ENCODE peak calls at places on chromosome 7, in five cellular contexts. B, V, D, S and O are unnamed samples.

GRCh38 chr7:25849361-25850184 is 302.4 kb upstream of the NFE2L3 start:
- DNase-seq in S (peak), B (no peak), V (no peak), D (no peak), O (no peak)

GRCh38 chr7:36512607-36513006 is 122.9 kb downstream of the ANLN start:
- DNase-seq in S (no peak), D (no peak), B (no peak), V (no peak), O (no peak)

GRCh38 chr7:103702982-103703381 is 257.0 kb upstream of the SLC26A5 start:
- DNase-seq in B (no peak), D (no peak), S (no peak), V (no peak), O (no peak)

GRCh38 chr7:139560199-139560598 is 36.7 kb downstream of the CLEC2L start:
- DNase-seq in B (no peak), V (no peak), D (no peak), S (no peak), O (no peak)

GRCh38 chr7:96657347-96658010 is 52.2 kb downstream of the SEM1 start:
- DNase-seq in B (no peak), V (no peak), S (no peak), D (no peak), O (no peak)

GRCh38 chr7:151157645-151158329 is 9.7 kb downstream of the GBX1 start:
- DNase-seq in D (no peak), S (no peak), V (no peak), B (no peak), O (no peak)

GRCh38 chr7:36937754-36938551 is 213.7 kb upstream of the AOAH start:
- DNase-seq in D (no peak), B (no peak), V (no peak), S (no peak), O (no peak)

GRCh38 chr7:46396501-46396900 is 475.4 kb upstream of the IGFBP3 start:
- DNase-seq in S (no peak), B (no peak), D (no peak), V (no peak), O (no peak)

GRCh38 chr7:139108256-139109187 is 998 bp downstream of the ZC3HAV1 start:
- DNase-seq in D (peak), S (no peak), B (peak), V (peak), O (peak)

GRCh38 chr7:114703677-114704076 is 218.2 kb upstream of the MDFIC start:
- DNase-seq in S (peak), D (no peak), V (no peak), B (no peak), O (no peak)

GRCh38 chr7:93011351-93012294 is 106.2 kb downstream of the SAMD9 start:
- DNase-seq in D (no peak), B (no peak), V (no peak), S (peak), O (no peak)

GRCh38 chr7:90771281-90771680 is 175.2 kb downstream of the CDK14 start:
- DNase-seq in S (no peak), B (no peak), V (no peak), D (no peak), O (no peak)

GRCh38 chr7:100768784-100769183 is 35.4 kb downstream of the ZAN start:
- DNase-seq in B (no peak), D (no peak), V (no peak), S (no peak), O (no peak)

GRCh38 chr7:36153571-36154097 is 580 bp downstream of the EEPD1 start:
- DNase-seq in B (no peak), V (peak), D (no peak), S (no peak), O (peak)

GRCh38 chr7:155362380-155363145 is 64.9 kb downstream of the INSIG1 start:
- DNase-seq in V (no peak), B (no peak), D (no peak), S (no peak), O (no peak)

GRCh38 chr7:4683043-4683883 is 1.2 kb downstream of the FOXK1 start:
- DNase-seq in V (peak), B (peak), D (no peak), S (no peak), O (no peak)

GRCh38 chr7:98719396-98719795 is 102.3 kb downstream of the NPTX2 start:
- DNase-seq in V (no peak), B (no peak), S (no peak), D (no peak), O (no peak)

GRCh38 chr7:14505906-14506305 is 396.6 kb downstream of the DGKB start:
- DNase-seq in V (no peak), B (no peak), S (no peak), D (no peak), O (no peak)

GRCh38 chr7:137658194-137658900 is 188.4 kb downstream of the DGKI start:
- DNase-seq in B (no peak), V (no peak), S (no peak), D (no peak), O (no peak)

GRCh38 chr7:155206286-155207020 is 91.2 kb upstream of the INSIG1 start:
- DNase-seq in V (no peak), D (peak), B (no peak), S (peak), O (peak)

GRCh38 chr7:48084727-48085432 is 4.2 kb upstream of the UPP1 start:
- DNase-seq in S (peak), D (no peak), V (no peak), B (no peak), O (peak)

GRCh38 chr7:122974229-122974628 is 21.3 kb downstream of the TAS2R16 start:
- DNase-seq in B (no peak), S (no peak), V (no peak), D (no peak), O (no peak)

GRCh38 chr7:137871173-137871915 is 24.6 kb upstream of the DGKI start:
- DNase-seq in S (no peak), B (no peak), V (no peak), D (no peak), O (no peak)

GRCh38 chr7:120857558-120858298 is at the start of gene TSPAN12:
- DNase-seq in B (peak), V (peak), S (no peak), D (no peak), O (peak)

GRCh38 chr7:157905740-157906461 is 569.1 kb downstream of the DNAJB6 start:
- DNase-seq in S (no peak), V (no peak), B (no peak), D (no peak), O (no peak)

GRCh38 chr7:23022258-23022745 is 8.4 kb upstream of the HYCC1 start:
- DNase-seq in D (no peak), S (peak), B (no peak), V (no peak), O (no peak)

GRCh38 chr7:112421666-112422486 is 28.4 kb upstream of the IFRD1 start:
- DNase-seq in S (no peak), B (no peak), V (no peak), D (peak), O (no peak)

GRCh38 chr7:26399309-26399610 is 107.6 kb downstream of the SNX10 start:
- DNase-seq in V (peak), B (peak), D (no peak), S (no peak), O (no peak)

GRCh38 chr7:134948736-134949135 is 37.6 kb upstream of the AGBL3 start:
- DNase-seq in S (no peak), V (no peak), D (no peak), B (no peak), O (no peak)

GRCh38 chr7:89593125-89593524 is 561.1 kb upstream of the STEAP1 start:
- DNase-seq in B (no peak), V (no peak), D (no peak), S (no peak), O (no peak)

GRCh38 chr7:94303736-94304135 is 91.0 kb upstream of the COL1A2 start:
- DNase-seq in V (no peak), D (no peak), B (no peak), S (peak), O (no peak)

GRCh38 chr7:81439591-81439990 is 330.3 kb downstream of the HGF start:
- DNase-seq in V (no peak), S (no peak), D (no peak), B (no peak), O (no peak)

GRCh38 chr7:45000096-45001032 is at the start of gene CCM2:
- DNase-seq in S (no peak), B (no peak), D (peak), V (no peak), O (no peak)

GRCh38 chr7:266851-267840 is 22.8 kb upstream of the FOXL3 start:
- DNase-seq in S (no peak), V (peak), D (no peak), B (peak), O (no peak)

GRCh38 chr7:36349626-36350025 is 40.0 kb upstream of the ANLN start:
- DNase-seq in D (no peak), S (no peak), B (no peak), V (no peak), O (no peak)

GRCh38 chr7:32145911-32146310 is 75.7 kb upstream of the PDE1C start:
- DNase-seq in S (no peak), V (no peak), D (no peak), B (no peak), O (no peak)

GRCh38 chr7:123682690-123683089 is 27.0 kb downstream of the LMOD2 start:
- DNase-seq in D (peak), V (peak), B (no peak), S (peak), O (no peak)

GRCh38 chr7:155787171-155787851 is 25.0 kb downstream of the SHH start:
- DNase-seq in B (peak), S (no peak), D (no peak), V (no peak), O (no peak)

GRCh38 chr7:57415326-57415725 is 34.7 kb upstream of the ZNF716 start:
- DNase-seq in S (no peak), D (no peak), B (no peak), V (no peak), O (no peak)

GRCh38 chr7:57414852-57415251 is 35.1 kb upstream of the ZNF716 start:
- DNase-seq in B (no peak), D (no peak), S (no peak), V (no peak), O (no peak)

GRCh38 chr7:57415730-57416129 is 34.2 kb upstream of the ZNF716 start:
- DNase-seq in B (no peak), S (no peak), D (no peak), V (no peak), O (no peak)

GRCh38 chr7:57413529-57414398 is 36.2 kb upstream of the ZNF716 start:
- DNase-seq in V (no peak), B (no peak), S (no peak), D (no peak), O (no peak)

GRCh38 chr7:57414415-57414814 is 35.6 kb upstream of the ZNF716 start:
- DNase-seq in D (no peak), B (no peak), V (no peak), S (no peak), O (no peak)
- TF ChIP-seq CTCF in D (no peak), B (no peak), V (no peak), S (no peak), O (no peak)

GRCh38 chr7:156820445-156821063 is 72.4 kb downstream of the LMBR1 start:
- DNase-seq in S (no peak), B (no peak), V (no peak), D (no peak), O (no peak)
- TF ChIP-seq CTCF in S (peak), B (peak), V (no peak), D (peak), O (no peak)

GRCh38 chr7:107147464-107148214 is 21.2 kb upstream of the HBP1 start:
- DNase-seq in S (no peak), D (peak), V (no peak), B (no peak), O (peak)
- TF ChIP-seq CTCF in S (peak), D (peak), V (peak), B (peak), O (peak)

GRCh38 chr7:38561166-38561565 is 70.0 kb downstream of the AMPH start:
- DNase-seq in V (no peak), S (no peak), B (no peak), D (no peak), O (no peak)
- TF ChIP-seq CTCF in V (no peak), S (no peak), B (no peak), D (no peak), O (no peak)

GRCh38 chr7:8724080-8724718 is 290.8 kb downstream of the NXPH1 start:
- DNase-seq in S (no peak), V (no peak), B (peak), D (peak), O (peak)
- TF ChIP-seq CTCF in S (no peak), V (peak), B (peak), D (peak), O (peak)

GRCh38 chr7:2115739-2116065 is 117.0 kb downstream of the MAD1L1 start:
- DNase-seq in D (no peak), S (no peak), B (no peak), V (no peak), O (no peak)

GRCh38 chr7:2112261-2113203 is 120.2 kb downstream of the MAD1L1 start:
- DNase-seq in B (no peak), D (no peak), S (no peak), V (no peak), O (no peak)

GRCh38 chr7:2116086-2116810 is 116.5 kb downstream of the MAD1L1 start:
- DNase-seq in B (no peak), S (no peak), D (no peak), V (peak), O (no peak)

GRCh38 chr7:2114926-2115738 is 117.6 kb downstream of the MAD1L1 start:
- DNase-seq in D (no peak), V (no peak), B (no peak), S (no peak), O (no peak)

DNA sequence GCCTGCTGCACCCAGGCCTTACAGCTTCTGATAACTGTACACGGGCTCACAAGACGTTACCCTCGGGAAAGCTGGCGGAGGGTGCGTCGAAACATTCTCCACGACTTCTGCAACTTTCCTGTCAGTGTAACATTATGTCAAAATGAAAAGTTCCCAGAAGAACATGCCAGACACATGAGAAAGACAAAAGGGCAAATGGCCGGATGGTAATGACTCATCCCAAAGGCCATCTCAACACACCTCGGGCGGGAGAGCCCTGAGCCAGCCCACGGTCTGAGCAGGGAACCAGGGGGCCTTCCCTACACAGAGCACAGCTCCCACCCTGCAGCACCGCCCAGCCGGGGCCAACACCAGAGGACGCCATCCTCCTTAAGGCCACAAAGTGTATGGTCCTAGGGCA is 118.7 kb downstream of the MAD1L1 start:
- DNase-seq in V (no peak), D (no peak), B (no peak), S (peak), O (no peak)
- TF ChIP-seq CTCF in V (no peak), D (no peak), B (no peak), S (no peak), O (no peak)

GRCh38 chr7:2717293-2717904 is 29.4 kb downstream of the AMZ1 start:
- DNase-seq in B (peak), S (no peak), D (peak), V (peak), O (no peak)

GRCh38 chr7:2717905-2718702 is 30.1 kb downstream of the AMZ1 start:
- DNase-seq in B (no peak), D (no peak), S (no peak), V (no peak), O (no peak)

GRCh38 chr7:2715341-2716231 is 27.6 kb downstream of the AMZ1 start:
- DNase-seq in S (no peak), V (no peak), B (no peak), D (peak), O (peak)

GRCh38 chr7:2716906-2717292 is 28.9 kb downstream of the AMZ1 start:
- DNase-seq in V (no peak), B (no peak), D (no peak), S (no peak), O (no peak)

DNA sequence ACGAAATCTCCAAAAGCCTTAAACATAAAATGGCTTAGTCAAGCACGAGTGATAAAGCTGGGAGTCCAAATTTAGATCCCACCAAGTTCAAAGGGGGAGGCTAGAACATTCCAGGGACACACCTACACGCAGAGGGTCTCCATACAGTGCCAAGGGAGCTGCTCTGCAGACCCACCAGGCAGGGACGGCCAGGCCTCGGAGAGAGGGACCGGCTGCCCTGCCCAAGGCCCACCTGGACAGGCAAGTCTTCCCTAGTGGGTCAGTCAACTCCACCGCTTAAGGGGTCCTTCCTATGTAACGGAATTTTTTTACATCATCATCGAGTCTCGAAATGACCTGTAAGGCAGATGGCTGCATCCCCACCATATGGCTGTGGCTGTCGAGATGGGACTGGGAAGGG is 28.5 kb downstream of the AMZ1 start:
- DNase-seq in D (no peak), S (no peak), B (no peak), V (no peak), O (no peak)
- TF ChIP-seq CTCF in D (no peak), S (no peak), B (no peak), V (no peak), O (no peak)

GRCh38 chr7:128946936-128947830 is 9.5 kb downstream of the IRF5 start:
- DNase-seq in D (no peak), B (no peak), S (no peak), V (no peak), O (no peak)
- TF ChIP-seq CTCF in D (peak), B (no peak), S (peak), V (no peak), O (peak)

GRCh38 chr7:51255536-51256243 is 60.9 kb downstream of the COBL start:
- DNase-seq in D (no peak), B (no peak), V (no peak), S (no peak), O (no peak)

GRCh38 chr7:51250517-51250916 is 66.1 kb downstream of the COBL start:
- DNase-seq in B (no peak), D (no peak), V (no peak), S (no peak), O (no peak)

GRCh38 chr7:51251292-51251691 is 65.3 kb downstream of the COBL start:
- DNase-seq in D (no peak), S (no peak), V (no peak), B (no peak), O (no peak)

GRCh38 chr7:51255050-51255449 is 61.6 kb downstream of the COBL start:
- DNase-seq in D (no peak), V (no peak), S (no peak), B (no peak), O (no peak)

DNA sequence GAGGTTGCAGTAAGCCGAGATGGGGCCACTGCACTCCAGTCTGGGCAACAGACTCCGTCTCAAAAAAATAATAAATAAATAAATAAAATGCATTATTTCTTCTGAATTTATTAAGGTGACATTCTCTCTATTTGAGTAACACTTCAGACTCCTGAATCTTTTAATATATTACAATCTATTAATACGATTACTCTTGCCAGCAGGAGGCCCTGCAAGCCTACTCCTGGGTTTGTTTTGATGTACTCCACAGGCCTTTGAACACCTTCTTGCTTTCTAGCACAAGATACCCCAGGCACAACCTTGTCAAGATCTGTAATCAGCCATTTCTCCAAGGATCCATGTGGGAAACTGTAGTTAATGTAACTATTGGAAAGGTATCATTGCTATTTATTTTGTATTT is 63.5 kb downstream of the COBL start:
- DNase-seq in D (no peak), V (no peak), S (no peak), B (no peak), O (no peak)
- TF ChIP-seq CTCF in D (no peak), V (peak), S (no peak), B (no peak), O (no peak)